ENCODE peak calls at places on chromosome 4, in five cellular contexts. One of them, this sample, is unnamed.

GRCh38 chr4:15327311-15328298 is 100.2 kb upstream of the C1QTNF7 start:
- DNase-seq in T follicular helper cell: no peak
- DNase-seq in amygdala: no peak
- DNase-seq in activated B cell treated with CpG ODN at 0.5 μM for 24 hours: no peak
- DNase-seq in NCI-H748 treated with DMSO at 0.1 percent for 48 hours: no peak
- DNase-seq in this sample: no peak

GRCh38 chr4:133464311-133464710 is 315.2 kb downstream of the PCDH10 start:
- DNase-seq in NCI-H748 treated with DMSO at 0.1 percent for 48 hours: no peak
- DNase-seq in activated B cell treated with CpG ODN at 0.5 μM for 24 hours: no peak
- DNase-seq in amygdala: no peak
- DNase-seq in T follicular helper cell: no peak
- DNase-seq in this sample: no peak

GRCh38 chr4:28822163-28822562 is 1898.0 kb upstream of the PCDH7 start:
- DNase-seq in activated B cell treated with CpG ODN at 0.5 μM for 24 hours: no peak
- DNase-seq in amygdala: no peak
- DNase-seq in NCI-H748 treated with DMSO at 0.1 percent for 48 hours: no peak
- DNase-seq in T follicular helper cell: no peak
- DNase-seq in this sample: no peak

GRCh38 chr4:148225639-148226038 is 216.6 kb downstream of the NR3C2 start:
- DNase-seq in amygdala: no peak
- DNase-seq in activated B cell treated with CpG ODN at 0.5 μM for 24 hours: no peak
- DNase-seq in T follicular helper cell: no peak
- DNase-seq in NCI-H748 treated with DMSO at 0.1 percent for 48 hours: no peak
- DNase-seq in this sample: no peak

GRCh38 chr4:146490106-146490505 is 31.6 kb downstream of the SLC10A7 start:
- DNase-seq in activated B cell treated with CpG ODN at 0.5 μM for 24 hours: no peak
- DNase-seq in amygdala: no peak
- DNase-seq in T follicular helper cell: no peak
- DNase-seq in NCI-H748 treated with DMSO at 0.1 percent for 48 hours: no peak
- DNase-seq in this sample: no peak

GRCh38 chr4:144411119-144411518 is 234.8 kb upstream of the HHIP start:
- DNase-seq in T follicular helper cell: no peak
- DNase-seq in NCI-H748 treated with DMSO at 0.1 percent for 48 hours: no peak
- DNase-seq in amygdala: no peak
- DNase-seq in activated B cell treated with CpG ODN at 0.5 μM for 24 hours: no peak
- DNase-seq in this sample: no peak

GRCh38 chr4:3518941-3519340 is 13.3 kb downstream of the LRPAP1 start:
- DNase-seq in NCI-H748 treated with DMSO at 0.1 percent for 48 hours: no peak
- DNase-seq in T follicular helper cell: no peak
- DNase-seq in activated B cell treated with CpG ODN at 0.5 μM for 24 hours: no peak
- DNase-seq in amygdala: no peak
- DNase-seq in this sample: no peak

GRCh38 chr4:66590488-66591215 is 920.4 kb upstream of the EPHA5 start:
- DNase-seq in NCI-H748 treated with DMSO at 0.1 percent for 48 hours: no peak
- DNase-seq in amygdala: no peak
- DNase-seq in activated B cell treated with CpG ODN at 0.5 μM for 24 hours: no peak
- DNase-seq in T follicular helper cell: no peak
- DNase-seq in this sample: no peak

GRCh38 chr4:37685211-37685725 is 908 bp downstream of the RELL1 start:
- DNase-seq in activated B cell treated with CpG ODN at 0.5 μM for 24 hours: no peak
- DNase-seq in T follicular helper cell: peak
- DNase-seq in amygdala: no peak
- DNase-seq in NCI-H748 treated with DMSO at 0.1 percent for 48 hours: no peak
- DNase-seq in this sample: no peak

GRCh38 chr4:102169345-102169744 is 175.9 kb downstream of the SLC39A8 start:
- DNase-seq in NCI-H748 treated with DMSO at 0.1 percent for 48 hours: peak
- DNase-seq in amygdala: no peak
- DNase-seq in T follicular helper cell: no peak
- DNase-seq in activated B cell treated with CpG ODN at 0.5 μM for 24 hours: no peak
- DNase-seq in this sample: no peak

GRCh38 chr4:166012129-166013078 is 139.4 kb downstream of the TLL1 start:
- DNase-seq in T follicular helper cell: no peak
- DNase-seq in amygdala: no peak
- DNase-seq in activated B cell treated with CpG ODN at 0.5 μM for 24 hours: no peak
- DNase-seq in NCI-H748 treated with DMSO at 0.1 percent for 48 hours: no peak
- DNase-seq in this sample: no peak

GRCh38 chr4:16155503-16156169 is 70.6 kb downstream of the TAPT1 start:
- DNase-seq in T follicular helper cell: no peak
- DNase-seq in activated B cell treated with CpG ODN at 0.5 μM for 24 hours: no peak
- DNase-seq in amygdala: no peak
- DNase-seq in NCI-H748 treated with DMSO at 0.1 percent for 48 hours: no peak
- DNase-seq in this sample: no peak

GRCh38 chr4:35952751-35953150 is 291.6 kb downstream of the ARAP2 start:
- DNase-seq in activated B cell treated with CpG ODN at 0.5 μM for 24 hours: no peak
- DNase-seq in NCI-H748 treated with DMSO at 0.1 percent for 48 hours: no peak
- DNase-seq in T follicular helper cell: no peak
- DNase-seq in amygdala: no peak
- DNase-seq in this sample: no peak

GRCh38 chr4:122458625-122459024 is 2.1 kb upstream of the IL2 start:
- DNase-seq in activated B cell treated with CpG ODN at 0.5 μM for 24 hours: no peak
- DNase-seq in T follicular helper cell: peak
- DNase-seq in NCI-H748 treated with DMSO at 0.1 percent for 48 hours: no peak
- DNase-seq in amygdala: no peak
- DNase-seq in this sample: no peak

GRCh38 chr4:1087371-1087770 is 26.0 kb downstream of the RNF212 start:
- DNase-seq in NCI-H748 treated with DMSO at 0.1 percent for 48 hours: no peak
- DNase-seq in activated B cell treated with CpG ODN at 0.5 μM for 24 hours: no peak
- DNase-seq in amygdala: no peak
- DNase-seq in T follicular helper cell: no peak
- DNase-seq in this sample: no peak

GRCh38 chr4:55635760-55636621 is at the start of gene NMU:
- DNase-seq in amygdala: peak
- DNase-seq in NCI-H748 treated with DMSO at 0.1 percent for 48 hours: peak
- DNase-seq in T follicular helper cell: peak
- DNase-seq in activated B cell treated with CpG ODN at 0.5 μM for 24 hours: peak
- DNase-seq in this sample: peak

GRCh38 chr4:121472937-121473721 is 92.3 kb upstream of the QRFPR start:
- DNase-seq in T follicular helper cell: no peak
- DNase-seq in amygdala: no peak
- DNase-seq in NCI-H748 treated with DMSO at 0.1 percent for 48 hours: no peak
- DNase-seq in activated B cell treated with CpG ODN at 0.5 μM for 24 hours: no peak
- DNase-seq in this sample: no peak

GRCh38 chr4:110165382-110166285 is 32.8 kb downstream of the ELOVL6 start:
- DNase-seq in activated B cell treated with CpG ODN at 0.5 μM for 24 hours: no peak
- DNase-seq in amygdala: no peak
- DNase-seq in T follicular helper cell: peak
- DNase-seq in NCI-H748 treated with DMSO at 0.1 percent for 48 hours: no peak
- DNase-seq in this sample: no peak

GRCh38 chr4:32140636-32141035 is 1420.5 kb downstream of the PCDH7 start:
- DNase-seq in NCI-H748 treated with DMSO at 0.1 percent for 48 hours: no peak
- DNase-seq in T follicular helper cell: no peak
- DNase-seq in amygdala: no peak
- DNase-seq in activated B cell treated with CpG ODN at 0.5 μM for 24 hours: no peak
- DNase-seq in this sample: no peak

GRCh38 chr4:112270643-112271484 is 14.8 kb downstream of the TIFA start:
- DNase-seq in NCI-H748 treated with DMSO at 0.1 percent for 48 hours: no peak
- DNase-seq in T follicular helper cell: no peak
- DNase-seq in amygdala: no peak
- DNase-seq in activated B cell treated with CpG ODN at 0.5 μM for 24 hours: no peak
- DNase-seq in this sample: no peak

GRCh38 chr4:39357002-39357401 is 9.2 kb downstream of the RFC1 start:
- DNase-seq in T follicular helper cell: no peak
- DNase-seq in activated B cell treated with CpG ODN at 0.5 μM for 24 hours: no peak
- DNase-seq in NCI-H748 treated with DMSO at 0.1 percent for 48 hours: no peak
- DNase-seq in amygdala: no peak
- DNase-seq in this sample: no peak

GRCh38 chr4:82756061-82756460 is 42.5 kb downstream of the SCD5 start:
- DNase-seq in activated B cell treated with CpG ODN at 0.5 μM for 24 hours: no peak
- DNase-seq in T follicular helper cell: no peak
- DNase-seq in NCI-H748 treated with DMSO at 0.1 percent for 48 hours: no peak
- DNase-seq in amygdala: no peak
- DNase-seq in this sample: no peak

GRCh38 chr4:43776371-43776770 is 672.2 kb downstream of the KCTD8 start:
- DNase-seq in NCI-H748 treated with DMSO at 0.1 percent for 48 hours: no peak
- DNase-seq in amygdala: no peak
- DNase-seq in activated B cell treated with CpG ODN at 0.5 μM for 24 hours: no peak
- DNase-seq in T follicular helper cell: no peak
- DNase-seq in this sample: no peak

GRCh38 chr4:82293304-82293703 is 80.5 kb downstream of the HNRNPD start:
- DNase-seq in activated B cell treated with CpG ODN at 0.5 μM for 24 hours: no peak
- DNase-seq in NCI-H748 treated with DMSO at 0.1 percent for 48 hours: no peak
- DNase-seq in T follicular helper cell: no peak
- DNase-seq in amygdala: no peak
- DNase-seq in this sample: peak

GRCh38 chr4:98470831-98471230 is 187.6 kb downstream of the TSPAN5 start:
- DNase-seq in activated B cell treated with CpG ODN at 0.5 μM for 24 hours: no peak
- DNase-seq in T follicular helper cell: no peak
- DNase-seq in amygdala: no peak
- DNase-seq in NCI-H748 treated with DMSO at 0.1 percent for 48 hours: no peak
- DNase-seq in this sample: no peak

GRCh38 chr4:38020386-38020785 is 60.2 kb downstream of the PTTG2 start:
- DNase-seq in activated B cell treated with CpG ODN at 0.5 μM for 24 hours: no peak
- DNase-seq in NCI-H748 treated with DMSO at 0.1 percent for 48 hours: no peak
- DNase-seq in T follicular helper cell: no peak
- DNase-seq in amygdala: no peak
- DNase-seq in this sample: no peak

GRCh38 chr4:135243960-135244561 is 1042.5 kb upstream of the PABPC4L start:
- DNase-seq in activated B cell treated with CpG ODN at 0.5 μM for 24 hours: no peak
- DNase-seq in T follicular helper cell: no peak
- DNase-seq in amygdala: no peak
- DNase-seq in NCI-H748 treated with DMSO at 0.1 percent for 48 hours: no peak
- DNase-seq in this sample: no peak

GRCh38 chr4:153160856-153161598 is 43.2 kb upstream of the TRIM2 start:
- DNase-seq in NCI-H748 treated with DMSO at 0.1 percent for 48 hours: no peak
- DNase-seq in activated B cell treated with CpG ODN at 0.5 μM for 24 hours: no peak
- DNase-seq in T follicular helper cell: no peak
- DNase-seq in amygdala: no peak
- DNase-seq in this sample: no peak

GRCh38 chr4:5836943-5837342 is 55.9 kb downstream of the CRMP1 start:
- DNase-seq in activated B cell treated with CpG ODN at 0.5 μM for 24 hours: no peak
- DNase-seq in amygdala: no peak
- DNase-seq in T follicular helper cell: no peak
- DNase-seq in NCI-H748 treated with DMSO at 0.1 percent for 48 hours: no peak
- DNase-seq in this sample: no peak

GRCh38 chr4:13313856-13314255 is 170.3 kb downstream of the RAB28 start:
- DNase-seq in T follicular helper cell: no peak
- DNase-seq in amygdala: no peak
- DNase-seq in activated B cell treated with CpG ODN at 0.5 μM for 24 hours: no peak
- DNase-seq in NCI-H748 treated with DMSO at 0.1 percent for 48 hours: peak
- DNase-seq in this sample: no peak

GRCh38 chr4:86594559-86595425 is 677 bp downstream of the PTPN13 start:
- DNase-seq in amygdala: peak
- DNase-seq in NCI-H748 treated with DMSO at 0.1 percent for 48 hours: peak
- DNase-seq in T follicular helper cell: no peak
- DNase-seq in activated B cell treated with CpG ODN at 0.5 μM for 24 hours: no peak
- DNase-seq in this sample: no peak

GRCh38 chr4:81606166-81606565 is 134.5 kb upstream of the RASGEF1B start:
- DNase-seq in activated B cell treated with CpG ODN at 0.5 μM for 24 hours: no peak
- DNase-seq in amygdala: no peak
- DNase-seq in T follicular helper cell: no peak
- DNase-seq in NCI-H748 treated with DMSO at 0.1 percent for 48 hours: no peak
- DNase-seq in this sample: no peak

GRCh38 chr4:99811850-99812249 is 4.8 kb upstream of the DAPP1 start:
- DNase-seq in T follicular helper cell: peak
- DNase-seq in amygdala: no peak
- DNase-seq in NCI-H748 treated with DMSO at 0.1 percent for 48 hours: peak
- DNase-seq in activated B cell treated with CpG ODN at 0.5 μM for 24 hours: no peak
- DNase-seq in this sample: peak

GRCh38 chr4:188714488-188714887 is 575.2 kb downstream of the TRIML1 start:
- DNase-seq in NCI-H748 treated with DMSO at 0.1 percent for 48 hours: no peak
- DNase-seq in activated B cell treated with CpG ODN at 0.5 μM for 24 hours: no peak
- DNase-seq in amygdala: no peak
- DNase-seq in T follicular helper cell: no peak
- DNase-seq in this sample: no peak

GRCh38 chr4:84258905-84259830 is 239.9 kb downstream of the NKX6-1 start:
- DNase-seq in amygdala: no peak
- DNase-seq in activated B cell treated with CpG ODN at 0.5 μM for 24 hours: no peak
- DNase-seq in NCI-H748 treated with DMSO at 0.1 percent for 48 hours: peak
- DNase-seq in T follicular helper cell: no peak
- DNase-seq in this sample: no peak

GRCh38 chr4:168537556-168537955 is 40.7 kb downstream of the PALLD start:
- DNase-seq in NCI-H748 treated with DMSO at 0.1 percent for 48 hours: no peak
- DNase-seq in amygdala: no peak
- DNase-seq in activated B cell treated with CpG ODN at 0.5 μM for 24 hours: no peak
- DNase-seq in T follicular helper cell: no peak
- DNase-seq in this sample: no peak

This sample was measured in memory B cell.